ENCODE peak calls at places on chromosomes 11 and 22, in four cellular contexts. O, N, Y and C are unnamed samples.

GRCh38 chr22:20636075-20636812 is 128.8 kb downstream of the MED15 start:
- DNase-seq in N (no peak), O (no peak), Y (no peak), C (no peak)

GRCh38 chr22:40714514-40714966 is 35.3 kb downstream of the MCHR1 start:
- DNase-seq in Y (no peak), N (peak; percentile 51), O (peak; percentile 72), C (no peak)

GRCh38 chr11:2530131-2530854 is 85.5 kb downstream of the KCNQ1 start:
- DNase-seq in O (no peak), Y (no peak), N (no peak), C (no peak)

GRCh38 chr11:35166369-35167360 is 27.7 kb downstream of the CD44 start:
- DNase-seq in Y (no peak), O (no peak), N (no peak), C (no peak)

GRCh38 chr11:85759915-85760314 is 51.0 kb downstream of the SYTL2 start:
- DNase-seq in Y (no peak), N (no peak), O (no peak), C (no peak)

GRCh38 chr11:120527111-120527748 is 15.7 kb downstream of the GRIK4 start:
- DNase-seq in Y (no peak), N (no peak), O (peak; percentile 87), C (no peak)

GRCh38 chr22:20903093-20903492 is 14.1 kb upstream of the CRKL start:
- DNase-seq in O (no peak), Y (no peak), N (no peak), C (no peak)

GRCh38 chr22:30265851-30266444 is 703 bp downstream of the OSM start:
- DNase-seq in N (no peak), Y (no peak), O (no peak), C (peak; percentile 71)

GRCh38 chr11:115333106-115333505 is 171.1 kb downstream of the CADM1 start:
- DNase-seq in N (no peak), O (no peak), Y (no peak), C (no peak)

GRCh38 chr22:47333625-47334024 is 571.2 kb downstream of the TBC1D22A start:
- DNase-seq in O (no peak), N (peak; percentile 9), Y (no peak), C (no peak)

GRCh38 chr11:126452718-126453117 is 97.2 kb downstream of the ST3GAL4 start:
- DNase-seq in N (no peak), Y (no peak), O (no peak), C (no peak)

GRCh38 chr11:132782102-132782501 is 750.2 kb downstream of the OPCML start:
- DNase-seq in N (no peak), O (no peak), Y (no peak), C (no peak)

GRCh38 chr11:13339196-13340153 is 61.9 kb downstream of the BMAL1 start:
- DNase-seq in Y (no peak), N (no peak), O (no peak), C (no peak)

GRCh38 chr22:37314315-37315046 is 32.2 kb downstream of the CYTH4 start:
- DNase-seq in N (no peak), O (no peak), Y (no peak), C (no peak)

GRCh38 chr11:25742800-25743199 is 589.1 kb upstream of the ANO3 start:
- DNase-seq in N (no peak), Y (no peak), O (no peak), C (no peak)

GRCh38 chr22:32327596-32328171 is 30.0 kb upstream of the RFPL3 start:
- DNase-seq in Y (no peak), N (no peak), O (peak; percentile 7), C (no peak)

GRCh38 chr11:69943066-69943465 is 123.8 kb upstream of the FGF3 start:
- DNase-seq in N (peak; percentile 41), Y (no peak), O (no peak), C (peak; percentile 37)

GRCh38 chr11:106152013-106152412 is 74.6 kb downstream of the AASDHPPT start:
- DNase-seq in O (no peak), N (no peak), Y (no peak), C (no peak)

GRCh38 chr11:94149435-94149834 is 20.8 kb downstream of the PANX1 start:
- DNase-seq in Y (no peak), O (no peak), N (no peak), C (no peak)

GRCh38 chr11:92735039-92735438 is 234.4 kb upstream of the MTNR1B start:
- DNase-seq in Y (no peak), N (no peak), O (no peak), C (no peak)

GRCh38 chr11:61671527-61671926 is 8.7 kb upstream of the DAGLA start:
- DNase-seq in N (peak; percentile 85), O (no peak), Y (no peak), C (peak; percentile 51)

GRCh38 chr11:57779275-57779674 is 17.7 kb downstream of the CTNND1 start:
- DNase-seq in N (peak; percentile 86), O (no peak), Y (no peak), C (no peak)

GRCh38 chr22:40320687-40321086 is 25.6 kb upstream of the ADSL start:
- DNase-seq in O (no peak), Y (no peak), N (no peak), C (no peak)

GRCh38 chr11:34840736-34841386 is 75.3 kb downstream of the APIP start:
- DNase-seq in Y (no peak), O (no peak), N (peak; percentile 57), C (peak; percentile 40)

GRCh38 chr11:118263694-118264567 is at the start of gene MPZL2:
- DNase-seq in N (peak; percentile 81), Y (no peak), O (peak; percentile 70), C (no peak)

GRCh38 chr11:77658213-77659013 is 20.8 kb upstream of the CLNS1A start:
- DNase-seq in N (no peak), O (no peak), Y (no peak), C (peak; percentile 20)

GRCh38 chr11:77656362-77656761 is 18.8 kb upstream of the CLNS1A start:
- DNase-seq in Y (no peak), N (peak; percentile 53), O (no peak), C (no peak)

GRCh38 chr11:77650165-77650564 is 12.6 kb upstream of the CLNS1A start:
- DNase-seq in N (no peak), Y (no peak), O (no peak), C (no peak)

DNA sequence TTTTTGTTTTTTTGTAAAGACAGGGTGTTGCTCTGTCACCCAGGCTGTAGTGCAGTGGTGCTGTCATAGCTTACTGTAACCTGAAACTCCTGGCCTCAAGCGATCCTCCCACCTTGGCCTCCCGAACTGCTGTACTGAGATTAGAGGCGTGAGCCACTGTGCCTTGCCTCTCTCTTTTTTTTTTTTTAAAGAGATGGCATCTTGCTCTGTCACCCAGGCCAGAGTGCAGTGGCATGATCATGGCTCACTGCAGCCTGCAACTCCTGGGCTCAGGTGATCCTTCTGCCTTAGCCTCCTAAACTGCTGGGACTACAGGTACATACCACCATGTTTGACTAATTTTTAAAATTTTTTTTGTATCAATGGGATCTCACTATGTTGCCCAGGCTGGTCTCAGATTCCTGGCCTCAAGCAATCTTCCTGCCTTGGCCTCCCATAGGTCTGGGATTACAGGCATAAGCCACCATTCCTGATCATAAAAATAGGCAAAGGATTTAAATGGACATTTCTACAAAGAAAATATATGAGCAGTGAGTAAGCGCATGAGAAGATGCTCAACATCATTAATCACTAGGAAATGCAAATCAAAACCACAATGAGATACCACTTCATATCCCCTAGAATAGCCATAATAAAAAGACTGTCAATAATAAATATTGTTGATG is 17.3 kb upstream of the CLNS1A start:
- DNase-seq in Y (no peak), O (no peak), N (no peak), C (no peak)
- TF ChIP-seq BRCA1 in Y (no peak), O (no peak), N (no peak), C (no peak)

GRCh38 chr11:44305643-44306468 is 4.1 kb downstream of the ALX4 start:
- DNase-seq in Y (no peak), O (peak; percentile 77), N (no peak), C (no peak)

GRCh38 chr11:44303401-44303938 is 6.5 kb downstream of the ALX4 start:
- DNase-seq in N (no peak), O (no peak), Y (no peak), C (no peak)

GRCh38 chr11:44306469-44307244 is 3.3 kb downstream of the ALX4 start:
- DNase-seq in Y (no peak), O (peak; percentile 73), N (no peak), C (no peak)

GRCh38 chr11:44305149-44305642 is 4.7 kb downstream of the ALX4 start:
- DNase-seq in Y (no peak), N (no peak), O (no peak), C (no peak)

DNA sequence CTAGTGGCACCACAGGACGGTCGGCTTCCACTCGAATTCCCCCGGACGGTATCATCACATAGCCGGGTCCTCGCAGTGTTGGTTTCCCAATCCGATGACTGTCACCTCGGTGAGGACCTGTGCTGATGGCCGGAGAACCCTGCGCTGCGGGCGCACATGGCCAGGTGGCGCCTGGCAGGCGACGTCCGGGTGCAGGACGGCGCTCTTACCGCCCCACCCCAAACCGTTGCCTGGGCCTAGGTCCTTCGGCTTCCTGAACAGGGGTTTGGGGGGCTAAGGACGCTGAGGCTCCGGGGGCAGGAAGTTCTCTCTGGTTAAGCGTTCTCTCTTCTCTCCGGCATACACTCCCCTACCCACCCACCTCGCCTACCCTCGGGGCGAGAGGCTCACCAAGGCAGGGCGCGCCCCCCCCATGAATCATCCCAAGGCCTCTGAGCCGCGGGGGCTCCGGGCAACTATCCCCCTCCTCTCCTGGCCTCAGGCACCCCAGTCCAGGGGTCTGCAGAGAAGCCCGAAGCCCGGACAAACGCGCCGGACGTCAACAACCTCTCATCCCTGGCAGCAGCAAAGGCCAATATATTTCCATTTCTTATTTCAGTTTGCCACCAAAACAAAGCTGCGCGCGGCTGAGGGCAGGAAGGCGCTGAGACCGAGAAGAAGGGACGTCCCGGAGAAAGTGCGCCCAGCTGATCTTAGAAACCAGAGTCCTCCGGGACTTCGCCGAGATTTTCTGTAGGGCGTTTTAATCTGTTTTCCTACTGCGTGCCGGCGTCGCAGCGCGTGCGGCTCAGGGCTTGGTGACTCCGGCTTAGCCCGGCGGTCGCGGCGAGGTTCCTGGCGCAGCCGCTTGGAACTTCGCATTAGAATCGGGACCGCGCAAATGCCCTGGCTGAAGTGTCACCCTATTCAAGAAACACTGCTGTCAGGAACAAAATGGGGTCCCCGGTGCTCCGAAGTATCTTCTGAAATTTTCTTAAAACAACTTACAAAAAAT is 5.6 kb downstream of the ALX4 start:
- DNase-seq in O (peak; percentile 64), N (no peak), Y (no peak), C (no peak)
- TF ChIP-seq BRCA1 in O (no peak), N (no peak), Y (no peak), C (no peak)

GRCh38 chr11:130178992-130179391 is 19.4 kb downstream of the ST14 start:
- DNase-seq in Y (no peak), O (no peak), N (no peak), C (no peak)

GRCh38 chr11:130180896-130181294 is 21.3 kb downstream of the ST14 start:
- DNase-seq in Y (no peak), O (no peak), N (no peak), C (no peak)

GRCh38 chr11:130179396-130180306 is 20.1 kb downstream of the ST14 start:
- DNase-seq in O (no peak), Y (no peak), N (no peak), C (no peak)

GRCh38 chr11:130181295-130182272 is 22.0 kb downstream of the ST14 start:
- DNase-seq in Y (no peak), O (no peak), N (peak; percentile 99), C (no peak)

DNA sequence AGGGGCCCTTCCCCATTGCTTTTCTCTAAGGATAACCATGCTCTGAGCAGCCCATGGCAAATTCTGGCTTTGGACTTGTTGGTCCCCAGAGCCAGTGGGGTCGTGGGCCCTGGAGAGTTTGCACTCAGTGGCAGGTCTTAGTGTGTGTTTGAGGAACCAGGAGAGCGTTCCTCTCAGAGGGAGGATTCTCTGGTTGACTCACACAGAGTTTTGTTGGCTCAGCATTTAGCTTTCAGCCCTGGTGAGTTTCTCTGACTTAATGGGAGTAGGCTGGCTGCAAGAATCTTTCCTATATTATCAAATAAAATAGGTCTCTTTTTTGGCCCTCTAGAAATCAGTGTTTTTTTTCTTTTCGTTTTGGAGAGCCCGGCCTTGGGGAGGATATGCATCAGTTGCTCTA is 20.9 kb downstream of the ST14 start:
- DNase-seq in N (no peak), Y (no peak), O (no peak), C (no peak)
- TF ChIP-seq BRCA1 in N (no peak), Y (no peak), O (no peak), C (no peak)

GRCh38 chr11:102994101-102994500 is 38.6 kb upstream of the MMP13 start:
- DNase-seq in N (no peak), O (no peak), Y (no peak), C (no peak)
- TF ChIP-seq BRCA1 in N (no peak), O (no peak), Y (no peak), C (no peak)